ENCODE peak calls at places on chromosomes 3 and 15, in seven cellular contexts. V, F, Q, P, N, C and G are unnamed samples.
A peak's percentile ranks its signal among the peaks of the same experiment; 100 is the strongest.

GRCh38 chr3:140447136-140447535 is 230.7 kb upstream of the TRIM42 start:
- DNase-seq in C (no peak), N (no peak), V (no peak), P (no peak), Q (no peak), F (no peak), G (no peak)

GRCh38 chr3:102026656-102027055 is 177.3 kb downstream of the NFKBIZ start:
- DNase-seq in Q (no peak), N (no peak), F (no peak), P (no peak), C (no peak), V (no peak), G (no peak)

GRCh38 chr3:12724794-12725193 is 34.3 kb downstream of the TMEM40 start:
- DNase-seq in N (no peak), C (no peak), V (no peak), P (no peak), Q (no peak), F (no peak), G (no peak)

GRCh38 chr15:80404057-80404718 is at the start of gene ARNT2:
- DNase-seq in F (no peak), V (peak; percentile 43), P (no peak), N (no peak), C (no peak), Q (no peak), G (peak; percentile 33)

GRCh38 chr15:95252404-95252803 is 1021.0 kb downstream of the MCTP2 start:
- DNase-seq in C (no peak), P (peak; percentile 82), F (no peak), V (no peak), N (no peak), Q (no peak), G (no peak)

GRCh38 chr3:16140116-16140893 is 34.2 kb upstream of the GALNT15 start:
- DNase-seq in F (no peak), V (peak; percentile 45), Q (peak; percentile 22), C (no peak), P (peak; percentile 91), N (no peak), G (peak; percentile 16)

GRCh38 chr15:50114381-50114780 is 4.7 kb downstream of the ATP8B4 start:
- DNase-seq in Q (no peak), C (peak; percentile 77), V (no peak), P (no peak), N (no peak), F (no peak), G (no peak)

GRCh38 chr3:186002884-186003472 is 65.2 kb upstream of the TRA2B start:
- DNase-seq in Q (no peak), V (no peak), N (no peak), P (peak; percentile 31), C (no peak), F (peak; percentile 31), G (no peak)

GRCh38 chr3:107943860-107944543 is 146.8 kb downstream of the CD47 start:
- DNase-seq in P (no peak), N (no peak), Q (no peak), V (no peak), F (no peak), C (no peak), G (no peak)

GRCh38 chr3:71601811-71602210 is 18.3 kb upstream of the FOXP1 start:
- DNase-seq in F (no peak), V (no peak), C (no peak), N (no peak), Q (no peak), P (peak; percentile 32), G (no peak)

GRCh38 chr3:180870008-180870733 is 42.3 kb upstream of the FXR1 start:
- DNase-seq in N (no peak), V (peak; percentile 20), F (no peak), Q (peak; percentile 9), P (peak; percentile 14), C (no peak), G (peak; percentile 29)

GRCh38 chr3:139353920-139354556 is 10.2 kb downstream of the MRPS22 start:
- DNase-seq in F (peak; percentile 60), N (no peak), Q (no peak), C (no peak), V (peak; percentile 16), P (peak; percentile 65), G (peak; percentile 57)

GRCh38 chr3:28612232-28612631 is 263.6 kb upstream of the AZI2 start:
- DNase-seq in Q (no peak), V (no peak), C (no peak), P (no peak), F (no peak), N (no peak), G (no peak)

GRCh38 chr15:101191242-101191641 is 60.6 kb downstream of the CHSY1 start:
- DNase-seq in Q (no peak), N (no peak), F (no peak), V (no peak), P (no peak), C (no peak), G (no peak)

GRCh38 chr3:50655009-50655830 is 19.5 kb upstream of the DOCK3 start:
- DNase-seq in C (peak; percentile 50), V (no peak), F (no peak), N (no peak), P (no peak), Q (no peak), G (no peak)

GRCh38 chr3:187519428-187519890 is 150.7 kb downstream of the SST start:
- DNase-seq in N (no peak), P (no peak), C (no peak), V (no peak), Q (no peak), F (no peak), G (no peak)

GRCh38 chr3:167887096-167887495 is 151.6 kb downstream of the SERPINI1 start:
- DNase-seq in Q (no peak), F (no peak), N (no peak), V (no peak), C (no peak), P (no peak), G (no peak)

GRCh38 chr15:82789491-82789890 is 16.4 kb downstream of the FSD2 start:
- DNase-seq in F (no peak), C (no peak), P (no peak), V (no peak), Q (no peak), N (no peak), G (no peak)

GRCh38 chr3:116897382-116897781 is 187.8 kb downstream of the TUSC7 start:
- DNase-seq in V (no peak), N (no peak), C (no peak), Q (no peak), F (no peak), P (no peak), G (no peak)

GRCh38 chr15:66131200-66131599 is 122.3 kb downstream of the MEGF11 start:
- DNase-seq in C (no peak), N (peak; percentile 62), V (peak; percentile 65), P (no peak), Q (no peak), F (no peak), G (no peak)
- TF ChIP-seq POLR2A in C (no peak), N (no peak), V (no peak), P (no peak), Q (no peak), F (no peak), G (no peak)

GRCh38 chr15:58556541-58556940 is 124.8 kb downstream of the LIPC start:
- DNase-seq in P (no peak), C (no peak), Q (no peak), N (no peak), F (no peak), V (no peak), G (no peak)

GRCh38 chr15:58553365-58553918 is 121.7 kb downstream of the LIPC start:
- DNase-seq in Q (no peak), C (no peak), P (no peak), N (no peak), V (no peak), F (no peak), G (no peak)

GRCh38 chr15:58556028-58556361 is 124.2 kb downstream of the LIPC start:
- DNase-seq in V (no peak), C (no peak), N (no peak), F (no peak), Q (no peak), P (no peak), G (no peak)

GRCh38 chr15:58554758-58555157 is 123.0 kb downstream of the LIPC start:
- DNase-seq in N (no peak), P (no peak), V (no peak), Q (no peak), F (no peak), C (no peak), G (no peak)

GRCh38 chr15:58555168-58556027 is 123.6 kb downstream of the LIPC start:
- DNase-seq in N (no peak), P (no peak), F (no peak), C (no peak), V (no peak), Q (peak; percentile 25), G (no peak)
- TF ChIP-seq CTCF in N (no peak), P (no peak), F (no peak), C (no peak), V (no peak), Q (no peak), G (no peak)

DNA sequence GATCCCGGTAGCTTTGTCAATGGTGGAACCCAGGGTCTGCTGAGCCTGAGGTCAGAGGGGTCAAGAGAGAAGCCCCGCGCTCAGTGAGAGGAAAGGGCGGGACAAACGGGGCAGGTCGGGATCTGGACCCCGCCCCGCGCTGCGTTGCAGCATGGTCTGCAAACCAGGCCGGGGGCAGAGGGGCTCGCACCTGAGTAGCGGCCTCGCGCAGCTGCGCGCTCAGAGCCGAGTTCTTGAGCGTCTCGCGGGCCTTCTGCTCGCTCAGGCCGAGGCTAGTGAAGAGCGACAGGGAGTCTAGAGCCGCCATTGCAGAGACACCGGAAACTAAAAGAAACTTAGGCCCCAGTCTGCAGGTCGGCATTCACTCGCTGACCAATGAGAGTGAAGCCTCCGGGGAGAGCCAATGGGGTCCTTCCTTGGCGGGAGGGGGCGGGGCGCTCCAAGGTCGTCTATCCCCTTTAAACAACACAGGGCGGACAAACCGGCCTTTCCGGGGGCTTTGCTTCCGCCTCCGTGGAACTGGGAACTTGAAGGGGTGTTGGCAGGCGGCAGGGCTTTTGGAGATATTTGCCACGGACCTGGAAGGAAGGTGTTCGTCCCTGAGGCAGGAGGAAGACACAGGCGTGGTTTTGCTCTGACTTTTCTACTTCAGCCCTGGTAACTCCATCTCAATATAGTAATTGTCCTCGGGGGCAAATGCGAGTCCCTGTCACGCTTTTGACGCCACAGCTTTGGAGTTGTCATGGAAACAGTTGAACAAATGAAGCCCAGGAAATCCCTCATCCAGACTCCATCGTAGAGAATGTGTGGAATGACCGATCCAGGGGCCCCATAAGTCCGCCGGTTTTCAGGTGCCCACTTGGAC is at the start of gene QARS1:
- DNase-seq in P (peak; percentile 94), F (peak; percentile 78), N (peak; percentile 95), V (peak; percentile 96), Q (peak; percentile 96), C (peak; percentile 95), G (peak; percentile 90)
- TF ChIP-seq POLR2A in P (peak; percentile 90), F (peak; percentile 53), N (no peak), V (no peak), Q (peak; percentile 75), C (no peak), G (peak; percentile 77)

DNA sequence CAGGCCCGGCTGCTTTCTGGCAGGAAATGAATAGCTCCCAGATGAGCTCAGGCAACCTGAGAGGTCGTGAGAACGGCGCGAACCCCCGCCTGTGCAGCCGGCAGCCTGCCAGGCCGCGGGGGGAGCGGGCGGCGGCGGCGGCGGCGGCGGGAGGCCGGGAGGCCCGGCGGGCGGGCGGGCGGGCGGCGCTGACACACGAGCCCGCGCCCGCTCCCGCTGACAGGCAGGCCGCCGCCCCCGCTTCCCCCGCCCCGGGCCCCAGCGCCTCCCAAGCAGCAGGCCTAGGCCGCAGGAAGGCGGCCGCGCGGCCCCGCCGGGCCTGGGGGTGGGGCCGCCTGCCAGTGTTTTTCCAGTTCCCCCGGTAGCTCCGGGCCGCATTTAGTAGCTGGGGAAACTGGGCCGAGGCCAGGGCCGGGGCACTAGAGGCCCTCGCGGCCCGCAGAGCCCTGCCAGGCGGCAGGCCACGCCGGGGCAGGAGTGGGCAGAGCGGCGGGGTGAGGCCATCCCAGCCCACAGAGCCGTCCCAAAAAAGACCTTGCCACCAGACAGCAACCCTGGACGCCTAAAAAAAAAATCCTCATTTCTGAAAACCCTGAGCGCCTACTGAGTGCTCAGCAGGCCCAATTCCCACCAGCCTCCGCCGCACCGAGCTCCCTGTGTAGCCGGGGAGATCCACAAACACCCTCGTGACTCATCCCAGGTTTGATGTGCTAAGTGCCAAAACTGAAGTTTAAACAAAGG is 5.6 kb downstream of the HES1 start:
- DNase-seq in C (peak; percentile 94), Q (peak; percentile 91), P (peak; percentile 93), V (peak; percentile 98), N (peak; percentile 95), F (peak; percentile 82), G (peak; percentile 95)
- TF ChIP-seq CTCF in C (no peak), Q (no peak), P (no peak), V (no peak), N (no peak), F (no peak), G (peak; percentile 28)